ENCODE peak calls at places on chromosomes 11 and 22, in nine cellular contexts. One of them, this sample, is unnamed.

GRCh38 chr11:61378713-61379313 is 13.6 kb upstream of the TMEM216 start:
- DNase-seq in cardiac septum: no peak
- DNase-seq in stimulated activated CD8-positive, alpha-beta memory T cell treated with anti-CD3 and anti-CD28 coated beads, Interleukin-15, amount 100 ng/mL, for 1 hour: no peak
- DNase-seq in RCC 7860: no peak
- DNase-seq in AG04449: peak; percentile 92
- DNase-seq in AG09319: peak; percentile 93
- DNase-seq in CD4-positive, alpha-beta T cell: no peak
- DNase-seq in SK-N-DZ: no peak
- DNase-seq in activated naive CD4-positive, alpha-beta T cell treated with anti-CD3 and anti-CD28 coated beads, Interleukin-2, amount 10 ng/mL, durations not matched to agents 7 days and 5 days: no peak
- DNase-seq in this sample: peak; percentile 93

GRCh38 chr11:130405428-130405827 is 23.0 kb downstream of the ADAMTS8 start:
- DNase-seq in cardiac septum: no peak
- DNase-seq in stimulated activated CD8-positive, alpha-beta memory T cell treated with anti-CD3 and anti-CD28 coated beads, Interleukin-15, amount 100 ng/mL, for 1 hour: no peak
- DNase-seq in RCC 7860: no peak
- DNase-seq in AG04449: no peak
- DNase-seq in AG09319: no peak
- DNase-seq in CD4-positive, alpha-beta T cell: no peak
- DNase-seq in SK-N-DZ: no peak
- DNase-seq in activated naive CD4-positive, alpha-beta T cell treated with anti-CD3 and anti-CD28 coated beads, Interleukin-2, amount 10 ng/mL, durations not matched to agents 7 days and 5 days: no peak
- DNase-seq in this sample: no peak

GRCh38 chr22:31091106-31091975 is 10.2 kb downstream of the SMTN start:
- DNase-seq in cardiac septum: no peak
- DNase-seq in stimulated activated CD8-positive, alpha-beta memory T cell treated with anti-CD3 and anti-CD28 coated beads, Interleukin-15, amount 100 ng/mL, for 1 hour: no peak
- DNase-seq in RCC 7860: no peak
- DNase-seq in AG04449: no peak
- DNase-seq in AG09319: no peak
- DNase-seq in CD4-positive, alpha-beta T cell: no peak
- DNase-seq in SK-N-DZ: no peak
- DNase-seq in activated naive CD4-positive, alpha-beta T cell treated with anti-CD3 and anti-CD28 coated beads, Interleukin-2, amount 10 ng/mL, durations not matched to agents 7 days and 5 days: no peak
- DNase-seq in this sample: no peak

GRCh38 chr11:60914620-60915249 is 777 bp downstream of the TMEM109 start:
- DNase-seq in cardiac septum: no peak
- DNase-seq in stimulated activated CD8-positive, alpha-beta memory T cell treated with anti-CD3 and anti-CD28 coated beads, Interleukin-15, amount 100 ng/mL, for 1 hour: no peak
- DNase-seq in RCC 7860: peak; percentile 5
- DNase-seq in AG04449: no peak
- DNase-seq in AG09319: no peak
- DNase-seq in CD4-positive, alpha-beta T cell: no peak
- DNase-seq in SK-N-DZ: no peak
- DNase-seq in activated naive CD4-positive, alpha-beta T cell treated with anti-CD3 and anti-CD28 coated beads, Interleukin-2, amount 10 ng/mL, durations not matched to agents 7 days and 5 days: peak; percentile 58
- DNase-seq in this sample: peak; percentile 53

GRCh38 chr11:17551347-17552040 is 4.4 kb downstream of the OTOG start:
- DNase-seq in cardiac septum: peak; percentile 69
- DNase-seq in stimulated activated CD8-positive, alpha-beta memory T cell treated with anti-CD3 and anti-CD28 coated beads, Interleukin-15, amount 100 ng/mL, for 1 hour: no peak
- DNase-seq in RCC 7860: no peak
- DNase-seq in AG04449: no peak
- DNase-seq in AG09319: no peak
- DNase-seq in CD4-positive, alpha-beta T cell: no peak
- DNase-seq in SK-N-DZ: no peak
- DNase-seq in activated naive CD4-positive, alpha-beta T cell treated with anti-CD3 and anti-CD28 coated beads, Interleukin-2, amount 10 ng/mL, durations not matched to agents 7 days and 5 days: no peak
- DNase-seq in this sample: no peak

GRCh38 chr11:12577746-12578644 is 96.2 kb upstream of the TEAD1 start:
- DNase-seq in cardiac septum: no peak
- DNase-seq in stimulated activated CD8-positive, alpha-beta memory T cell treated with anti-CD3 and anti-CD28 coated beads, Interleukin-15, amount 100 ng/mL, for 1 hour: no peak
- DNase-seq in RCC 7860: no peak
- DNase-seq in AG04449: no peak
- DNase-seq in AG09319: no peak
- DNase-seq in CD4-positive, alpha-beta T cell: no peak
- DNase-seq in SK-N-DZ: peak; percentile 18
- DNase-seq in activated naive CD4-positive, alpha-beta T cell treated with anti-CD3 and anti-CD28 coated beads, Interleukin-2, amount 10 ng/mL, durations not matched to agents 7 days and 5 days: no peak
- DNase-seq in this sample: no peak

GRCh38 chr11:6646040-6646439 is 9.6 kb downstream of the DCHS1 start:
- DNase-seq in cardiac septum: peak; percentile 58
- DNase-seq in stimulated activated CD8-positive, alpha-beta memory T cell treated with anti-CD3 and anti-CD28 coated beads, Interleukin-15, amount 100 ng/mL, for 1 hour: no peak
- DNase-seq in RCC 7860: no peak
- DNase-seq in AG04449: no peak
- DNase-seq in AG09319: peak; percentile 37
- DNase-seq in CD4-positive, alpha-beta T cell: no peak
- DNase-seq in SK-N-DZ: no peak
- DNase-seq in activated naive CD4-positive, alpha-beta T cell treated with anti-CD3 and anti-CD28 coated beads, Interleukin-2, amount 10 ng/mL, durations not matched to agents 7 days and 5 days: no peak
- DNase-seq in this sample: peak; percentile 88

GRCh38 chr22:23245045-23245798 is 64.9 kb downstream of the BCR start:
- DNase-seq in cardiac septum: no peak
- DNase-seq in stimulated activated CD8-positive, alpha-beta memory T cell treated with anti-CD3 and anti-CD28 coated beads, Interleukin-15, amount 100 ng/mL, for 1 hour: no peak
- DNase-seq in RCC 7860: peak; percentile 89
- DNase-seq in AG04449: no peak
- DNase-seq in AG09319: no peak
- DNase-seq in CD4-positive, alpha-beta T cell: no peak
- DNase-seq in SK-N-DZ: no peak
- DNase-seq in activated naive CD4-positive, alpha-beta T cell treated with anti-CD3 and anti-CD28 coated beads, Interleukin-2, amount 10 ng/mL, durations not matched to agents 7 days and 5 days: no peak
- DNase-seq in this sample: peak; percentile 88

GRCh38 chr11:130599073-130599654 is 150.7 kb downstream of the ADAMTS15 start:
- DNase-seq in cardiac septum: no peak
- DNase-seq in stimulated activated CD8-positive, alpha-beta memory T cell treated with anti-CD3 and anti-CD28 coated beads, Interleukin-15, amount 100 ng/mL, for 1 hour: no peak
- DNase-seq in RCC 7860: no peak
- DNase-seq in AG04449: no peak
- DNase-seq in AG09319: no peak
- DNase-seq in CD4-positive, alpha-beta T cell: no peak
- DNase-seq in SK-N-DZ: no peak
- DNase-seq in activated naive CD4-positive, alpha-beta T cell treated with anti-CD3 and anti-CD28 coated beads, Interleukin-2, amount 10 ng/mL, durations not matched to agents 7 days and 5 days: no peak
- DNase-seq in this sample: no peak

GRCh38 chr22:25085930-25086901 is 113.4 kb upstream of the CRYBB3 start:
- DNase-seq in cardiac septum: peak; percentile 86
- DNase-seq in stimulated activated CD8-positive, alpha-beta memory T cell treated with anti-CD3 and anti-CD28 coated beads, Interleukin-15, amount 100 ng/mL, for 1 hour: no peak
- DNase-seq in RCC 7860: peak; percentile 14
- DNase-seq in AG04449: no peak
- DNase-seq in AG09319: no peak
- DNase-seq in CD4-positive, alpha-beta T cell: no peak
- DNase-seq in SK-N-DZ: no peak
- DNase-seq in activated naive CD4-positive, alpha-beta T cell treated with anti-CD3 and anti-CD28 coated beads, Interleukin-2, amount 10 ng/mL, durations not matched to agents 7 days and 5 days: no peak
- DNase-seq in this sample: no peak

GRCh38 chr11:121722431-121723256 is 269.9 kb upstream of the SORL1-AS1 start:
- DNase-seq in cardiac septum: peak; percentile 91
- DNase-seq in stimulated activated CD8-positive, alpha-beta memory T cell treated with anti-CD3 and anti-CD28 coated beads, Interleukin-15, amount 100 ng/mL, for 1 hour: no peak
- DNase-seq in RCC 7860: no peak
- DNase-seq in AG04449: no peak
- DNase-seq in AG09319: peak; percentile 74
- DNase-seq in CD4-positive, alpha-beta T cell: no peak
- DNase-seq in SK-N-DZ: peak; percentile 91
- DNase-seq in activated naive CD4-positive, alpha-beta T cell treated with anti-CD3 and anti-CD28 coated beads, Interleukin-2, amount 10 ng/mL, durations not matched to agents 7 days and 5 days: no peak
- DNase-seq in this sample: peak; percentile 62

GRCh38 chr22:33867118-33867863 is 53.0 kb downstream of the LARGE1 start:
- DNase-seq in cardiac septum: no peak
- DNase-seq in stimulated activated CD8-positive, alpha-beta memory T cell treated with anti-CD3 and anti-CD28 coated beads, Interleukin-15, amount 100 ng/mL, for 1 hour: no peak
- DNase-seq in RCC 7860: peak; percentile 36
- DNase-seq in AG04449: no peak
- DNase-seq in AG09319: peak; percentile 4
- DNase-seq in CD4-positive, alpha-beta T cell: no peak
- DNase-seq in SK-N-DZ: no peak
- DNase-seq in activated naive CD4-positive, alpha-beta T cell treated with anti-CD3 and anti-CD28 coated beads, Interleukin-2, amount 10 ng/mL, durations not matched to agents 7 days and 5 days: no peak
- DNase-seq in this sample: no peak

GRCh38 chr11:70501933-70502540 is 103.7 kb downstream of the CTTN start:
- DNase-seq in cardiac septum: no peak
- DNase-seq in stimulated activated CD8-positive, alpha-beta memory T cell treated with anti-CD3 and anti-CD28 coated beads, Interleukin-15, amount 100 ng/mL, for 1 hour: no peak
- DNase-seq in RCC 7860: no peak
- DNase-seq in AG04449: no peak
- DNase-seq in AG09319: no peak
- DNase-seq in CD4-positive, alpha-beta T cell: no peak
- DNase-seq in SK-N-DZ: no peak
- DNase-seq in activated naive CD4-positive, alpha-beta T cell treated with anti-CD3 and anti-CD28 coated beads, Interleukin-2, amount 10 ng/mL, durations not matched to agents 7 days and 5 days: no peak
- DNase-seq in this sample: no peak

GRCh38 chr22:37731804-37732471 is 35.1 kb downstream of the TRIOBP start:
- DNase-seq in cardiac septum: no peak
- DNase-seq in stimulated activated CD8-positive, alpha-beta memory T cell treated with anti-CD3 and anti-CD28 coated beads, Interleukin-15, amount 100 ng/mL, for 1 hour: no peak
- DNase-seq in RCC 7860: no peak
- DNase-seq in AG04449: no peak
- DNase-seq in AG09319: no peak
- DNase-seq in CD4-positive, alpha-beta T cell: no peak
- DNase-seq in SK-N-DZ: no peak
- DNase-seq in activated naive CD4-positive, alpha-beta T cell treated with anti-CD3 and anti-CD28 coated beads, Interleukin-2, amount 10 ng/mL, durations not matched to agents 7 days and 5 days: no peak
- DNase-seq in this sample: no peak

GRCh38 chr11:76666408-76666807 is 4.1 kb downstream of the LRRC32 start:
- DNase-seq in cardiac septum: no peak
- DNase-seq in stimulated activated CD8-positive, alpha-beta memory T cell treated with anti-CD3 and anti-CD28 coated beads, Interleukin-15, amount 100 ng/mL, for 1 hour: no peak
- DNase-seq in RCC 7860: no peak
- DNase-seq in AG04449: no peak
- DNase-seq in AG09319: no peak
- DNase-seq in CD4-positive, alpha-beta T cell: no peak
- DNase-seq in SK-N-DZ: peak; percentile 47
- DNase-seq in activated naive CD4-positive, alpha-beta T cell treated with anti-CD3 and anti-CD28 coated beads, Interleukin-2, amount 10 ng/mL, durations not matched to agents 7 days and 5 days: no peak
- DNase-seq in this sample: no peak

GRCh38 chr11:14420223-14420622 is 61.2 kb upstream of the RRAS2 start:
- DNase-seq in cardiac septum: no peak
- DNase-seq in stimulated activated CD8-positive, alpha-beta memory T cell treated with anti-CD3 and anti-CD28 coated beads, Interleukin-15, amount 100 ng/mL, for 1 hour: no peak
- DNase-seq in RCC 7860: no peak
- DNase-seq in AG04449: no peak
- DNase-seq in AG09319: no peak
- DNase-seq in CD4-positive, alpha-beta T cell: no peak
- DNase-seq in SK-N-DZ: no peak
- DNase-seq in activated naive CD4-positive, alpha-beta T cell treated with anti-CD3 and anti-CD28 coated beads, Interleukin-2, amount 10 ng/mL, durations not matched to agents 7 days and 5 days: no peak
- DNase-seq in this sample: no peak

GRCh38 chr22:31179345-31179744 is 19.4 kb downstream of the RNF185 start:
- DNase-seq in cardiac septum: no peak
- DNase-seq in stimulated activated CD8-positive, alpha-beta memory T cell treated with anti-CD3 and anti-CD28 coated beads, Interleukin-15, amount 100 ng/mL, for 1 hour: no peak
- DNase-seq in RCC 7860: peak; percentile 81
- DNase-seq in AG04449: no peak
- DNase-seq in AG09319: no peak
- DNase-seq in CD4-positive, alpha-beta T cell: no peak
- DNase-seq in SK-N-DZ: no peak
- DNase-seq in activated naive CD4-positive, alpha-beta T cell treated with anti-CD3 and anti-CD28 coated beads, Interleukin-2, amount 10 ng/mL, durations not matched to agents 7 days and 5 days: no peak
- DNase-seq in this sample: peak; percentile 59

GRCh38 chr11:43012606-43013005 is 299.2 kb upstream of the API5 start:
- DNase-seq in cardiac septum: no peak
- DNase-seq in stimulated activated CD8-positive, alpha-beta memory T cell treated with anti-CD3 and anti-CD28 coated beads, Interleukin-15, amount 100 ng/mL, for 1 hour: no peak
- DNase-seq in RCC 7860: no peak
- DNase-seq in AG04449: no peak
- DNase-seq in AG09319: no peak
- DNase-seq in CD4-positive, alpha-beta T cell: no peak
- DNase-seq in SK-N-DZ: no peak
- DNase-seq in activated naive CD4-positive, alpha-beta T cell treated with anti-CD3 and anti-CD28 coated beads, Interleukin-2, amount 10 ng/mL, durations not matched to agents 7 days and 5 days: no peak
- DNase-seq in this sample: no peak

GRCh38 chr22:35539910-35540599 is 576 bp upstream of the RASD2 start:
- DNase-seq in cardiac septum: peak; percentile 79
- DNase-seq in stimulated activated CD8-positive, alpha-beta memory T cell treated with anti-CD3 and anti-CD28 coated beads, Interleukin-15, amount 100 ng/mL, for 1 hour: peak; percentile 24
- DNase-seq in RCC 7860: no peak
- DNase-seq in AG04449: no peak
- DNase-seq in AG09319: no peak
- DNase-seq in CD4-positive, alpha-beta T cell: peak; percentile 36
- DNase-seq in SK-N-DZ: no peak
- DNase-seq in activated naive CD4-positive, alpha-beta T cell treated with anti-CD3 and anti-CD28 coated beads, Interleukin-2, amount 10 ng/mL, durations not matched to agents 7 days and 5 days: peak; percentile 72
- DNase-seq in this sample: peak; percentile 64

GRCh38 chr11:72379384-72380131 is 54.8 kb downstream of the CLPB start:
- DNase-seq in cardiac septum: no peak
- DNase-seq in stimulated activated CD8-positive, alpha-beta memory T cell treated with anti-CD3 and anti-CD28 coated beads, Interleukin-15, amount 100 ng/mL, for 1 hour: no peak
- DNase-seq in RCC 7860: no peak
- DNase-seq in AG04449: no peak
- DNase-seq in AG09319: no peak
- DNase-seq in CD4-positive, alpha-beta T cell: no peak
- DNase-seq in SK-N-DZ: no peak
- DNase-seq in activated naive CD4-positive, alpha-beta T cell treated with anti-CD3 and anti-CD28 coated beads, Interleukin-2, amount 10 ng/mL, durations not matched to agents 7 days and 5 days: no peak
- DNase-seq in this sample: no peak

This sample was measured in EL.